ENCODE peak calls at places on chromosome 1, in seven cellular contexts. K is lung; J is esophagus squamous epithelium; U is transverse colon; L is naive thymus-derived CD4-positive, alpha-beta T cell; C is breast epithelium; E is right cardiac atrium. X is an unnamed sample.

GRCh38 chr1:87702455-87702854 is 373.8 kb downstream of the LMO4 start:
- DNase-seq in K (no peak), J (no peak), U (no peak), L (no peak), C (no peak), E (no peak), X (no peak)

GRCh38 chr1:154765970-154766369 is 104.1 kb downstream of the KCNN3 start:
- DNase-seq in K (no peak), J (no peak), U (no peak), L (no peak), C (peak), E (no peak), X (peak)

GRCh38 chr1:150889650-150890416 is 2.9 kb downstream of the CTXND2 start:
- DNase-seq in K (no peak), J (no peak), U (no peak), L (no peak), C (no peak), E (no peak), X (no peak)

GRCh38 chr1:14660795-14661194 is 62.3 kb downstream of the KAZN start:
- DNase-seq in K (no peak), J (no peak), U (no peak), L (no peak), C (no peak), E (no peak), X (peak)

GRCh38 chr1:97350241-97350640 is 570.6 kb downstream of the DPYD start:
- DNase-seq in K (no peak), J (no peak), U (no peak), L (no peak), C (no peak), E (no peak), X (no peak)

GRCh38 chr1:67683736-67684525 is 1.1 kb upstream of the GADD45A start:
- DNase-seq in K (no peak), J (no peak), U (peak), L (peak), C (no peak), E (peak), X (no peak)

GRCh38 chr1:83761084-83761760 is 237.7 kb downstream of the TTLL7 start:
- DNase-seq in K (no peak), J (no peak), U (peak), L (no peak), C (no peak), E (no peak), X (no peak)

GRCh38 chr1:11331036-11331765 is 58.2 kb downstream of the UBIAD1 start:
- DNase-seq in K (no peak), J (no peak), U (no peak), L (no peak), C (no peak), E (no peak), X (no peak)

GRCh38 chr1:170807432-170807831 is 127.9 kb upstream of the MROH9 start:
- DNase-seq in K (no peak), J (no peak), U (no peak), L (no peak), C (no peak), E (no peak), X (no peak)

GRCh38 chr1:70003509-70003908 is 201.9 kb downstream of the LRRC40 start:
- DNase-seq in K (no peak), J (no peak), U (no peak), L (no peak), C (no peak), E (no peak), X (no peak)

GRCh38 chr1:92218559-92218958 is 844 bp downstream of the C1orf146 start:
- DNase-seq in K (no peak), J (no peak), U (no peak), L (no peak), C (no peak), E (no peak), X (no peak)

GRCh38 chr1:90434460-90434859 is 282.6 kb downstream of the BARHL2 start:
- DNase-seq in K (no peak), J (no peak), U (no peak), L (no peak), C (no peak), E (no peak), X (no peak)

GRCh38 chr1:7686301-7686850 is 84.7 kb upstream of the VAMP3 start:
- DNase-seq in K (no peak), J (no peak), U (no peak), L (no peak), C (no peak), E (no peak), X (no peak)

GRCh38 chr1:68168545-68169065 is 63.7 kb downstream of the WLS start:
- DNase-seq in K (no peak), J (no peak), U (no peak), L (no peak), C (no peak), E (no peak), X (no peak)

GRCh38 chr1:183804916-183805734 is at the start of gene RGL1:
- DNase-seq in K (peak), J (no peak), U (peak), L (no peak), C (peak), E (peak), X (peak)

GRCh38 chr1:54640361-54640760 is 1.2 kb upstream of the MROH7 start:
- DNase-seq in K (no peak), J (no peak), U (no peak), L (no peak), C (no peak), E (no peak), X (no peak)

GRCh38 chr1:46081620-46082019 is 50.8 kb downstream of the PIK3R3 start:
- DNase-seq in K (no peak), J (no peak), U (no peak), L (no peak), C (no peak), E (no peak), X (no peak)

GRCh38 chr1:2443285-2444137 is 31.1 kb upstream of the PEX10 start:
- DNase-seq in K (no peak), J (no peak), U (no peak), L (no peak), C (no peak), E (no peak), X (no peak)

GRCh38 chr1:226975259-226975908 is 35.3 kb downstream of the COQ8A start:
- DNase-seq in K (no peak), J (no peak), U (no peak), L (no peak), C (no peak), E (no peak), X (peak)

GRCh38 chr1:57061369-57061768 is 95.6 kb upstream of the C8B start:
- DNase-seq in K (no peak), J (no peak), U (no peak), L (no peak), C (no peak), E (no peak), X (no peak)

GRCh38 chr1:12669529-12670068 is 25.7 kb downstream of the AADACL4 start:
- DNase-seq in K (no peak), J (no peak), U (no peak), L (no peak), C (no peak), E (no peak), X (peak)

DNA sequence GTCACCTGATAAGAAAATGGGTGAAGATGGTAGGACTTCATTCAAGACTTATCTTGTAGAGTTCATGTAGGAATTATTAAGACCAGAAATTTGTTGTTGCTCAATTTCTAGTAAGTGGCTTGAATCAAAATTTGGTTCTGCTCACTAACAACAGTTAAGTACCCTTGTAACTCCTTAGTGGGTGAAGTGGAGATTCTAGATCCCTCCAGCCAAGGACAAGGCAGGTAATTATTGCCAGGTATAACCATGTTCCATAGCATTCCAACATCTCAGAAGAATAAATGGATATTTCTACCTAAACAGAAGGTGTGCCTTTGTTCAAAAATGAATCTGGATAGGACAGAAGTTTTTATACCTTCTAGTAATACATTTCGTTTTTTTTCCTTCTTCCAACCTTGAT is 282.3 kb downstream of the DUSP10 start:
- DNase-seq in K (no peak), J (no peak), U (no peak), L (no peak), C (no peak), E (no peak), X (no peak)
- H3K27ac ChIP-seq in K (no peak), J (no peak), U (no peak), L (no peak), C (no peak), E (no peak), X (no peak)

GRCh38 chr1:201461193-201461657 is 7.8 kb downstream of the PHLDA3 start:
- DNase-seq in K (peak), J (no peak), U (peak), L (no peak), C (no peak), E (no peak), X (peak)

GRCh38 chr1:201465698-201466290 is 3.2 kb downstream of the PHLDA3 start:
- DNase-seq in K (no peak), J (no peak), U (no peak), L (no peak), C (no peak), E (peak), X (no peak)

GRCh38 chr1:201461783-201462441 is 7.1 kb downstream of the PHLDA3 start:
- DNase-seq in K (peak), J (no peak), U (peak), L (no peak), C (peak), E (peak), X (peak)

GRCh38 chr1:201460783-201461182 is 8.2 kb downstream of the PHLDA3 start:
- DNase-seq in K (no peak), J (no peak), U (no peak), L (no peak), C (no peak), E (no peak), X (no peak)

DNA sequence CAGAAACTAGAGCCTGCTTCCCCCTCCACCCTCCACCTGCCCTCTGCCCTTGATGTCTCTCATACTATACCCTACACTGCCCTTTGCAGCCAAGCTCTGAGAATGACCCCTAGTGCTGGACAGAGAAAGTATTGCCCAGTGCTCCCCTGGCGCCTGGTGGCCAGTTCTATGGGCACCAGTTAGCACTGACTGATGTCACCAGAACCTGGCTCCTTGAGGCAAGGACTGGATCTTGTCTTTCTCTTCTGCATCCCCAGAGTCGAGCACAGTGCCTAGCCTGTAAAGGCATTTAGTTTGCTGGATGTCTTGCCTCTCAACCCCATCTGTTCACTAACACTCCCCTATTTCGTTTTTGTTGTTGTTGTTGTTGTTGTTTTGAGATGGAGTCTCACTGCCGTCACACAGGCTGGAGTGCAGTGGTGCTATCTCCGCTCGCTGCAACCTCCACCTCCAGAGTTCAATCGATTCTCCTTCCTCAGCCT is 5.9 kb downstream of the PHLDA3 start:
- DNase-seq in K (no peak), J (no peak), U (no peak), L (no peak), C (no peak), E (no peak), X (no peak)
- H3K27ac ChIP-seq in K (no peak), J (peak), U (peak), L (no peak), C (peak), E (no peak), X (peak)

GRCh38 chr1:212035123-212035834 is at the start of the genes DTL and INTS7:
- DNase-seq in K (peak), J (peak), U (peak), L (peak), C (peak), E (peak), X (peak)

GRCh38 chr1:212034516-212035122 is 738 bp downstream of the INTS7 start:
- DNase-seq in K (no peak), J (no peak), U (no peak), L (no peak), C (no peak), E (no peak), X (no peak)

GRCh38 chr1:212035835-212036605 is 472 bp downstream of the DTL start:
- DNase-seq in K (no peak), J (no peak), U (no peak), L (peak), C (no peak), E (no peak), X (no peak)

GRCh38 chr1:212030936-212031528 is 4.3 kb downstream of the INTS7 start:
- DNase-seq in K (no peak), J (no peak), U (no peak), L (no peak), C (no peak), E (no peak), X (no peak)
- H3K27ac ChIP-seq in K (peak), J (no peak), U (no peak), L (no peak), C (no peak), E (no peak), X (no peak)

DNA sequence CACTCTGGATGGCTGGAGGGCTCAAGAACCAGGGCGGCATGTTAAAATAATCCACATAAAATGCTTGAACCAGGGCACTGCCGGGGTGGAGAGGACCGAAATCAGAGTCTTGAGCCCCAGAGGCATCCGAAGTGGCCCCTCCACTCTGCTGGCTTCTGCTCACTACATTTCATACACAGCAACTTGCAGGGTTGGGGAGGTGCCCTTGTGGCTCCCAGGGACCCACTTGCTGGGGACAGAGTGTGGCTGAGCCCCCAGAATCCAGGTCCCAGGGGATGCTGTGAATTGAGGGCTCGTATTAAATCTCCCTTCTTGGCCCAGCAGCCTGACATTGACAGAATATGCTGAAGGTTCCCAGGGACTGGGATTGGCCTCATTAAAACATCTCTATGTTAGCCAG is 181.7 kb downstream of the GRIK3 start:
- DNase-seq in K (no peak), J (no peak), U (no peak), L (no peak), C (no peak), E (no peak), X (no peak)
- H3K27ac ChIP-seq in K (no peak), J (no peak), U (no peak), L (no peak), C (no peak), E (no peak), X (no peak)

DNA sequence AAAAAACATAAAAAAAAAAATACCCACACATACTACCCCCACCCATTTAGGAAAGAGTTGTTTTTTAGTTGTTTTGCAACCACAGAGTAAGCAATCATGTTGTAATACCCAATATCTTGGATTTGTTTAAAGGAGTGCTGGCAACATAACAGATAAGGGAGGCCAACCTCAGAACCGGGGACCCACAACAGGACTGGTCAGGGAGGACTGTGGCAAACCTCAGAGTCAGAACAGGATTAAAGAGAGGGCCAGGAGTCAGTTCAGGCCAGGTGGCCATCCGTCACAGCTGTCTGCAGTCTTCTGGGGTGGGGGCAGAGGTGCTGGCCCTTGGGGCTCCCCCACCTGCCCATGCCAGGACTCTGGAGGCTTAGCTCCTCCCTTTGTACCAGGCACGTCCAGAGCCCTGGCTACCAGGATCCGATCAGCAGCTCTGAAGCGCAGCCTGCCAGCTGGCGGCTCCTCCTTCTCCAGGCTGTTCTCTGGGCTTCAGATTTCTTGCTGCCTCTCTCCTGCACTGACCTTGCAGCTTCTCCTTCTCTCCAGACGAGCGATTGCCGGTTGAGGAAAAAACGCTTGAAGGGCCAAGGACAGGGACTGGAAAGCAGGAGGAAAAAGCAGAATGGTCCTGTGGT is 7.9 kb downstream of the H6PD start:
- DNase-seq in K (peak), J (no peak), U (peak), L (no peak), C (peak), E (peak), X (peak)
- H3K27ac ChIP-seq in K (peak), J (peak), U (peak), L (no peak), C (peak), E (peak), X (peak)

GRCh38 chr1:174850726-174851125 is 149.0 kb upstream of the CACYBP start:
- DNase-seq in K (no peak), J (no peak), U (no peak), L (no peak), C (no peak), E (no peak), X (no peak)
- H3K27ac ChIP-seq in K (no peak), J (no peak), U (no peak), L (no peak), C (no peak), E (no peak), X (no peak)

GRCh38 chr1:211638723-211639122 is 36.7 kb downstream of the NEK2 start:
- DNase-seq in K (no peak), J (no peak), U (no peak), L (no peak), C (no peak), E (no peak), X (peak)
- H3K27ac ChIP-seq in K (no peak), J (no peak), U (no peak), L (no peak), C (no peak), E (no peak), X (no peak)

GRCh38 chr1:109504974-109505373 is 4.6 kb downstream of the AMIGO1 start:
- DNase-seq in K (no peak), J (no peak), U (no peak), L (no peak), C (no peak), E (no peak), X (no peak)
- H3K27ac ChIP-seq in K (no peak), J (no peak), U (no peak), L (peak), C (no peak), E (no peak), X (no peak)

GRCh38 chr1:211613108-211613947 is 34.4 kb upstream of the SLC30A1 start:
- DNase-seq in K (peak), J (peak), U (peak), L (no peak), C (no peak), E (peak), X (peak)

GRCh38 chr1:211613951-211614350 is 35.0 kb upstream of the SLC30A1 start:
- DNase-seq in K (no peak), J (no peak), U (no peak), L (no peak), C (no peak), E (no peak), X (no peak)

GRCh38 chr1:211610779-211611556 is 32.0 kb upstream of the SLC30A1 start:
- DNase-seq in K (no peak), J (no peak), U (no peak), L (no peak), C (no peak), E (peak), X (no peak)

GRCh38 chr1:211612786-211613107 is 33.8 kb upstream of the SLC30A1 start:
- DNase-seq in K (no peak), J (no peak), U (no peak), L (no peak), C (no peak), E (no peak), X (no peak)

GRCh38 chr1:211611818-211612217 is 32.9 kb upstream of the SLC30A1 start:
- DNase-seq in K (no peak), J (no peak), U (no peak), L (no peak), C (no peak), E (no peak), X (no peak)
- H3K27ac ChIP-seq in K (no peak), J (peak), U (peak), L (no peak), C (no peak), E (peak), X (no peak)

X was measured in sigmoid colon.